ENCODE peak calls at places on chromosomes 1 and 21, in seven cellular contexts. X, U, D, B, S, G and Y are unnamed samples.

GRCh38 chr1:93827633-93828436 is 51.2 kb downstream of the DNTTIP2 start:
- DNase-seq in X (no peak), U (no peak), D (no peak), B (peak; percentile 69), S (no peak), G (no peak), Y (peak; percentile 54)

GRCh38 chr1:110235839-110236682 is 25.9 kb downstream of the KCNC4 start:
- DNase-seq in X (peak; percentile 81), U (no peak), D (peak; percentile 18), B (peak; percentile 96), S (no peak), G (no peak), Y (peak; percentile 81)

GRCh38 chr1:91647061-91647460 is 146.4 kb downstream of the CDC7 start:
- DNase-seq in X (no peak), U (no peak), D (no peak), B (no peak), S (no peak), G (no peak), Y (no peak)

GRCh38 chr1:66705100-66705499 is 47.2 kb upstream of the DYNLT5 start:
- DNase-seq in X (no peak), U (no peak), D (peak; percentile 88), B (peak; percentile 70), S (no peak), G (no peak), Y (peak; percentile 45)

GRCh38 chr1:10733474-10733873 is 63.0 kb downstream of the CASZ1 start:
- DNase-seq in X (no peak), U (no peak), D (no peak), B (no peak), S (no peak), G (no peak), Y (no peak)

GRCh38 chr1:84493747-84494146 is 12.4 kb upstream of the SPATA1 start:
- DNase-seq in X (no peak), U (no peak), D (no peak), B (no peak), S (no peak), G (no peak), Y (no peak)

GRCh38 chr1:32907435-32907834 is 6.2 kb upstream of the TMEM54 start:
- DNase-seq in X (no peak), U (no peak), D (no peak), B (peak; percentile 31), S (no peak), G (no peak), Y (peak; percentile 30)

GRCh38 chr1:24742090-24742938 is 2.9 kb upstream of the CLIC4 start:
- DNase-seq in X (peak; percentile 20), U (no peak), D (peak; percentile 63), B (peak; percentile 90), S (peak; percentile 14), G (no peak), Y (no peak)

GRCh38 chr21:45004481-45005263 is 64.8 kb downstream of the SLX9 start:
- DNase-seq in X (peak; percentile 14), U (no peak), D (no peak), B (no peak), S (peak; percentile 36), G (peak; percentile 27), Y (no peak)

GRCh38 chr1:72891976-72892375 is 609.6 kb upstream of the NEGR1 start:
- DNase-seq in X (no peak), U (no peak), D (no peak), B (no peak), S (no peak), G (no peak), Y (peak; percentile 13)

GRCh38 chr1:115838805-115839705 is 1.9 kb downstream of the NHLH2 start:
- DNase-seq in X (peak; percentile 21), U (peak; percentile 33), D (no peak), B (peak; percentile 34), S (peak; percentile 55), G (no peak), Y (peak; percentile 57)

GRCh38 chr1:59375321-59376220 is 78.7 kb downstream of the FGGY start:
- DNase-seq in X (no peak), U (no peak), D (peak; percentile 98), B (peak; percentile 99), S (no peak), G (no peak), Y (peak; percentile 92)

GRCh38 chr1:155890251-155890650 is 20.9 kb downstream of the RIT1 start:
- DNase-seq in X (no peak), U (no peak), D (no peak), B (no peak), S (no peak), G (no peak), Y (no peak)

GRCh38 chr1:112397051-112397471 is 1.0 kb downstream of the CTTNBP2NL start:
- DNase-seq in X (no peak), U (no peak), D (no peak), B (no peak), S (no peak), G (no peak), Y (peak; percentile 25)

GRCh38 chr1:234627009-234627950 is 17.3 kb upstream of the IRF2BP2 start:
- DNase-seq in X (no peak), U (no peak), D (no peak), B (no peak), S (no peak), G (no peak), Y (no peak)

GRCh38 chr1:43853161-43853921 is 80.3 kb upstream of the ARTN start:
- DNase-seq in X (no peak), U (no peak), D (peak; percentile 83), B (peak; percentile 79), S (peak; percentile 83), G (peak; percentile 70), Y (peak; percentile 88)

GRCh38 chr21:35381743-35382310 is 332.7 kb upstream of the RUNX1 start:
- DNase-seq in X (no peak), U (no peak), D (no peak), B (no peak), S (no peak), G (no peak), Y (no peak)

GRCh38 chr1:201598973-201599372 is 60.0 kb downstream of the NAV1 start:
- DNase-seq in X (no peak), U (no peak), D (no peak), B (no peak), S (no peak), G (no peak), Y (no peak)

GRCh38 chr1:83583351-83584014 is 415.4 kb downstream of the TTLL7 start:
- DNase-seq in X (peak; percentile 9), U (no peak), D (no peak), B (no peak), S (no peak), G (peak; percentile 58), Y (peak; percentile 7)

GRCh38 chr1:194175251-194175650 is 988.8 kb upstream of the B3GALT2 start:
- DNase-seq in X (no peak), U (no peak), D (no peak), B (peak; percentile 17), S (no peak), G (no peak), Y (no peak)